ENCODE peak calls at places on chromosomes 6 and 20, in six cellular contexts. A, J, Y, I, G and C are unnamed samples.

GRCh38 chr6:170011233-170012142 is 260.1 kb downstream of the ERMARD start:
- DNase-seq in A (no peak), J (no peak), Y (no peak), I (peak; percentile 81), G (no peak), C (peak; percentile 81)

GRCh38 chr6:166029506-166029905 is 138.1 kb downstream of the TBXT start:
- DNase-seq in A (no peak), J (no peak), Y (no peak), I (no peak), G (no peak), C (no peak)

GRCh38 chr20:35821807-35822242 is 50.0 kb downstream of the PHF20 start:
- DNase-seq in A (no peak), J (no peak), Y (no peak), I (no peak), G (peak; percentile 92), C (no peak)

GRCh38 chr20:40607927-40608326 is 81.1 kb downstream of the MAFB start:
- DNase-seq in A (peak; percentile 50), J (no peak), Y (no peak), I (no peak), G (no peak), C (no peak)

GRCh38 chr6:106800379-106800778 is 171.0 kb downstream of the QRSL1 start:
- DNase-seq in A (no peak), J (no peak), Y (no peak), I (no peak), G (no peak), C (no peak)

GRCh38 chr6:68756454-68757375 is 121.6 kb downstream of the ADGRB3 start:
- DNase-seq in A (no peak), J (no peak), Y (no peak), I (no peak), G (no peak), C (no peak)

GRCh38 chr6:26420607-26421235 is 18.6 kb downstream of the BTN3A1 start:
- DNase-seq in A (no peak), J (peak; percentile 52), Y (no peak), I (peak; percentile 13), G (peak; percentile 48), C (no peak)

GRCh38 chr20:33626190-33626589 is 35.9 kb upstream of the C20orf144 start:
- DNase-seq in A (no peak), J (no peak), Y (no peak), I (no peak), G (no peak), C (no peak)

GRCh38 chr6:90719321-90720195 is 132.7 kb upstream of the MAP3K7 start:
- DNase-seq in A (no peak), J (no peak), Y (no peak), I (no peak), G (no peak), C (no peak)

GRCh38 chr6:111269401-111269970 is 182.2 kb downstream of the SLC16A10 start:
- DNase-seq in A (no peak), J (no peak), Y (no peak), I (no peak), G (peak; percentile 57), C (no peak)

GRCh38 chr20:19071442-19071717 is 141.1 kb upstream of the SLC24A3 start:
- DNase-seq in A (no peak), J (no peak), Y (no peak), I (no peak), G (no peak), C (no peak)

GRCh38 chr6:91860951-91861350 is 1274.1 kb upstream of the MAP3K7 start:
- DNase-seq in A (no peak), J (no peak), Y (no peak), I (no peak), G (peak; percentile 74), C (no peak)

GRCh38 chr6:129575378-129576118 is 134.4 kb downstream of the ARHGAP18 start:
- DNase-seq in A (no peak), J (peak; percentile 59), Y (no peak), I (no peak), G (peak; percentile 66), C (no peak)

GRCh38 chr6:46453221-46453620 is 38.0 kb downstream of the RCAN2 start:
- DNase-seq in A (no peak), J (no peak), Y (no peak), I (no peak), G (peak; percentile 72), C (no peak)

GRCh38 chr6:106162926-106163325 is 76.8 kb downstream of the PRDM1 start:
- DNase-seq in A (no peak), J (no peak), Y (no peak), I (no peak), G (peak; percentile 63), C (no peak)

GRCh38 chr20:21099653-21100589 is 6.2 kb downstream of the LINC00237 start:
- DNase-seq in A (peak; percentile 83), J (peak; percentile 53), Y (peak; percentile 55), I (peak; percentile 31), G (no peak), C (peak; percentile 77)

GRCh38 chr20:45052698-45053440 is 48.1 kb downstream of the KCNS1 start:
- DNase-seq in A (no peak), J (no peak), Y (no peak), I (no peak), G (peak; percentile 97), C (no peak)

GRCh38 chr6:136524339-136524935 is 25.8 kb downstream of the MAP7 start:
- DNase-seq in A (no peak), J (no peak), Y (no peak), I (no peak), G (no peak), C (no peak)

GRCh38 chr6:145070791-145071190 is 664.5 kb downstream of the EPM2A start:
- DNase-seq in A (no peak), J (no peak), Y (no peak), I (no peak), G (peak; percentile 68), C (no peak)

GRCh38 chr6:36590237-36590636 is 3.9 kb upstream of the SRSF3 start:
- DNase-seq in A (no peak), J (no peak), Y (no peak), I (no peak), G (peak; percentile 92), C (no peak)
- H3K9me3 ChIP-seq in A (no peaks in the 10 kb centered on the region), J (no peaks in the 10 kb centered on the region), Y (no peaks in the 10 kb centered on the region), I (no peaks in the 10 kb centered on the region), G (no peaks in the 10 kb centered on the region), C (no peaks in the 10 kb centered on the region)

GRCh38 chr20:57507477-57507876 is 17.5 kb downstream of the CTCFL start:
- DNase-seq in A (no peak), J (no peak), Y (no peak), I (no peak), G (peak; percentile 51), C (no peak)
- H3K9me3 ChIP-seq in A (no peaks in the 10 kb centered on the region), J (no peaks in the 10 kb centered on the region), Y (no peaks in the 10 kb centered on the region), I (no peaks in the 10 kb centered on the region), G (no peaks in the 10 kb centered on the region), C (no peaks in the 10 kb centered on the region)

GRCh38 chr6:57329933-57330332 is 12.5 kb downstream of the PRIM2 start:
- DNase-seq in A (no peak), J (no peak), Y (no peak), I (no peak), G (no peak), C (no peak)
- H3K9me3 ChIP-seq in A (peaks cover 12% of the 10 kb centered on the region), J (peaks cover 2% of the 10 kb centered on the region), Y (peaks cover 26% of the 10 kb centered on the region), I (peaks cover 6% of the 10 kb centered on the region), G (no peaks in the 10 kb centered on the region), C (peaks cover 3% of the 10 kb centered on the region)

GRCh38 chr20:50224052-50224451 is 33.4 kb downstream of the CEBPB start:
- DNase-seq in A (no peak), J (no peak), Y (no peak), I (no peak), G (no peak), C (peak; percentile 26)

GRCh38 chr20:50224553-50225255 is 34.1 kb downstream of the CEBPB start:
- DNase-seq in A (peak; percentile 93), J (peak; percentile 51), Y (peak; percentile 42), I (peak; percentile 50), G (peak; percentile 95), C (peak; percentile 91)

GRCh38 chr20:50221501-50222323 is 31.1 kb downstream of the CEBPB start:
- DNase-seq in A (no peak), J (no peak), Y (no peak), I (no peak), G (peak; percentile 47), C (no peak)

GRCh38 chr20:50222568-50223320 is 32.1 kb downstream of the CEBPB start:
- DNase-seq in A (no peak), J (no peak), Y (no peak), I (no peak), G (no peak), C (no peak)

DNA sequence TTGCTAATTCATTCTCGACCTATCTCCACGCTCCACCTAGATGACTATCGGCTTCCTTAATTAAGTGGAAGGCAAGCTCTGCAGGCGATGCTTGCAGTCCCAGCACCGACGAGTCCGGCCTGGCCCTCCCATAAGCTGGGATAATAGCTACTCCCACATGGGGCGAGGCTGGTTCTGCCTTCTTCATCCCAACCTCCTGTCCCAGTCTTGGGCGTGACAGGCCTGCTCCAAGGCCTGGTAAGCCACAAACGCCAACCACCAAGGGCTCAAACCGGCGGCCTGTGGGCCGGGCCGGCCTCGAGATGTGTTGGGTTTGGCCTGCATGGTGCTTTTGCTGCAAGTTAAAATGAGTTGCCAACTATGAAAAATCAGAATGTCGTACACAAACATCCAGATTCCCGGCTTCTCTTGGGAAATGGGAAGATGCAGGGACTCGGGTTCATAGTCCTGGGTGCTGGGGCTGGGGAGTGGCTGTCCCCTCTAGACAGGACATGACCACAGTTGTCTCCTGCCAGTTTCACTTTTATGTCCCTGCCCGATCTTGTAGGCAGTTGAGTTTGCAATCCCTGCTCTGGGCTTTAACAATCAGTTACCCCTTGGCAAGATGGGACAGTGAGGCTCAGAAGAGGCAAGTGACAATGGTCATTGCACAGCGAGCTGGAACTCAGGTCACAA is 32.8 kb downstream of the CEBPB start:
- DNase-seq in A (no peak), J (no peak), Y (no peak), I (no peak), G (no peak), C (no peak)
- H3K9me3 ChIP-seq in A (peaks cover 5% of the 10 kb centered on the region), J (no peaks in the 10 kb centered on the region), Y (peaks cover 6% of the 10 kb centered on the region), I (no peaks in the 10 kb centered on the region), G (no peaks in the 10 kb centered on the region), C (no peaks in the 10 kb centered on the region)

GRCh38 chr20:11094196-11094595 is 420.4 kb upstream of the JAG1 start:
- DNase-seq in A (no peak), J (no peak), Y (no peak), I (no peak), G (no peak), C (no peak)

GRCh38 chr20:11092151-11092550 is 418.4 kb upstream of the JAG1 start:
- DNase-seq in A (no peak), J (no peak), Y (no peak), I (no peak), G (no peak), C (no peak)

GRCh38 chr20:11090751-11091150 is 417.0 kb upstream of the JAG1 start:
- DNase-seq in A (no peak), J (no peak), Y (no peak), I (no peak), G (no peak), C (no peak)

GRCh38 chr20:11094711-11095110 is 420.9 kb upstream of the JAG1 start:
- DNase-seq in A (no peak), J (no peak), Y (no peak), I (no peak), G (no peak), C (no peak)

GRCh38 chr20:11091496-11091895 is 417.7 kb upstream of the JAG1 start:
- DNase-seq in A (no peak), J (no peak), Y (no peak), I (no peak), G (peak; percentile 35), C (no peak)
- H3K9me3 ChIP-seq in A (no peaks in the 10 kb centered on the region), J (no peaks in the 10 kb centered on the region), Y (no peaks in the 10 kb centered on the region), I (no peaks in the 10 kb centered on the region), G (no peaks in the 10 kb centered on the region), C (no peaks in the 10 kb centered on the region)